ENCODE peak calls at places on chromosome 9, in ten cellular contexts. One of them, this sample, is unnamed.

GRCh38 chr9:108271646-108272349 is 584.0 kb downstream of the ACTL7B start:
- DNase-seq in astrocyte of the spinal cord: peak; percentile 89
- DNase-seq in fibroblast of lung: peak; percentile 75
- DNase-seq in CD8-positive, alpha-beta T cell: no peak
- DNase-seq in cardiac muscle cell: no peak
- DNase-seq in coronary artery: no peak
- DNase-seq in choroid plexus epithelial cell: peak; percentile 87
- DNase-seq in neural progenitor cell: peak; percentile 49
- DNase-seq in endothelial cell of umbilical vein: peak; percentile 7
- DNase-seq in CD4-positive, alpha-beta T cell: no peak
- DNase-seq in this sample: no peak

GRCh38 chr9:8649157-8649556 is 849.6 kb upstream of the DMAC1 start:
- DNase-seq in astrocyte of the spinal cord: peak; percentile 37
- DNase-seq in choroid plexus epithelial cell: no peak
- DNase-seq in CD4-positive, alpha-beta T cell: no peak
- DNase-seq in neural progenitor cell: no peak
- DNase-seq in coronary artery: no peak
- DNase-seq in endothelial cell of umbilical vein: no peak
- DNase-seq in CD8-positive, alpha-beta T cell: no peak
- DNase-seq in fibroblast of lung: peak; percentile 81
- DNase-seq in cardiac muscle cell: no peak
- DNase-seq in this sample: no peak

GRCh38 chr9:127809002-127809561 is 6.4 kb downstream of the FPGS start:
- DNase-seq in coronary artery: no peak
- DNase-seq in astrocyte of the spinal cord: no peak
- DNase-seq in neural progenitor cell: no peak
- DNase-seq in cardiac muscle cell: peak; percentile 43
- DNase-seq in CD8-positive, alpha-beta T cell: no peak
- DNase-seq in fibroblast of lung: no peak
- DNase-seq in CD4-positive, alpha-beta T cell: no peak
- DNase-seq in choroid plexus epithelial cell: no peak
- DNase-seq in endothelial cell of umbilical vein: no peak
- DNase-seq in this sample: no peak

GRCh38 chr9:110912701-110913291 is 125.5 kb downstream of the LPAR1 start:
- DNase-seq in coronary artery: no peak
- DNase-seq in cardiac muscle cell: no peak
- DNase-seq in CD8-positive, alpha-beta T cell: no peak
- DNase-seq in CD4-positive, alpha-beta T cell: no peak
- DNase-seq in endothelial cell of umbilical vein: no peak
- DNase-seq in astrocyte of the spinal cord: no peak
- DNase-seq in neural progenitor cell: no peak
- DNase-seq in choroid plexus epithelial cell: peak; percentile 83
- DNase-seq in fibroblast of lung: peak; percentile 50
- DNase-seq in this sample: no peak

GRCh38 chr9:133188006-133188842 is 20.8 kb downstream of the OBP2B start:
- DNase-seq in coronary artery: no peak
- DNase-seq in choroid plexus epithelial cell: peak; percentile 13
- DNase-seq in CD4-positive, alpha-beta T cell: no peak
- DNase-seq in neural progenitor cell: peak; percentile 61
- DNase-seq in astrocyte of the spinal cord: no peak
- DNase-seq in endothelial cell of umbilical vein: no peak
- DNase-seq in cardiac muscle cell: peak; percentile 62
- DNase-seq in CD8-positive, alpha-beta T cell: no peak
- DNase-seq in fibroblast of lung: no peak
- DNase-seq in this sample: no peak

GRCh38 chr9:81666123-81666522 is 23.2 kb downstream of the TLE1 start:
- DNase-seq in neural progenitor cell: no peak
- DNase-seq in CD8-positive, alpha-beta T cell: no peak
- DNase-seq in CD4-positive, alpha-beta T cell: no peak
- DNase-seq in fibroblast of lung: peak; percentile 53
- DNase-seq in coronary artery: no peak
- DNase-seq in endothelial cell of umbilical vein: no peak
- DNase-seq in cardiac muscle cell: no peak
- DNase-seq in choroid plexus epithelial cell: no peak
- DNase-seq in astrocyte of the spinal cord: no peak
- DNase-seq in this sample: no peak

GRCh38 chr9:110179734-110180133 is 28.2 kb downstream of the C9orf152 start:
- DNase-seq in CD4-positive, alpha-beta T cell: no peak
- DNase-seq in fibroblast of lung: peak; percentile 81
- DNase-seq in astrocyte of the spinal cord: peak; percentile 77
- DNase-seq in coronary artery: no peak
- DNase-seq in endothelial cell of umbilical vein: no peak
- DNase-seq in choroid plexus epithelial cell: peak; percentile 86
- DNase-seq in cardiac muscle cell: no peak
- DNase-seq in neural progenitor cell: no peak
- DNase-seq in CD8-positive, alpha-beta T cell: no peak
- DNase-seq in this sample: no peak

GRCh38 chr9:13750061-13750460 is 470.6 kb upstream of the MPDZ start:
- DNase-seq in CD4-positive, alpha-beta T cell: no peak
- DNase-seq in neural progenitor cell: no peak
- DNase-seq in fibroblast of lung: peak; percentile 100
- DNase-seq in coronary artery: no peak
- DNase-seq in cardiac muscle cell: no peak
- DNase-seq in endothelial cell of umbilical vein: peak; percentile 96
- DNase-seq in CD8-positive, alpha-beta T cell: no peak
- DNase-seq in choroid plexus epithelial cell: peak; percentile 93
- DNase-seq in astrocyte of the spinal cord: peak; percentile 97
- DNase-seq in this sample: no peak

GRCh38 chr9:68505681-68506409 is 34.8 kb downstream of the TMEM252 start:
- DNase-seq in choroid plexus epithelial cell: peak; percentile 35
- DNase-seq in coronary artery: no peak
- DNase-seq in CD4-positive, alpha-beta T cell: no peak
- DNase-seq in endothelial cell of umbilical vein: no peak
- DNase-seq in CD8-positive, alpha-beta T cell: no peak
- DNase-seq in cardiac muscle cell: no peak
- DNase-seq in astrocyte of the spinal cord: no peak
- DNase-seq in neural progenitor cell: no peak
- DNase-seq in fibroblast of lung: no peak
- DNase-seq in this sample: no peak

GRCh38 chr9:29241320-29241719 is 1668.0 kb upstream of the C9orf72 start:
- DNase-seq in cardiac muscle cell: no peak
- DNase-seq in neural progenitor cell: no peak
- DNase-seq in endothelial cell of umbilical vein: no peak
- DNase-seq in fibroblast of lung: no peak
- DNase-seq in astrocyte of the spinal cord: no peak
- DNase-seq in CD8-positive, alpha-beta T cell: no peak
- DNase-seq in choroid plexus epithelial cell: no peak
- DNase-seq in coronary artery: no peak
- DNase-seq in CD4-positive, alpha-beta T cell: no peak
- DNase-seq in this sample: no peak

GRCh38 chr9:33129886-33130284 is 37.3 kb downstream of the B4GALT1 start:
- DNase-seq in CD4-positive, alpha-beta T cell: no peak
- DNase-seq in choroid plexus epithelial cell: no peak
- DNase-seq in coronary artery: no peak
- DNase-seq in CD8-positive, alpha-beta T cell: no peak
- DNase-seq in neural progenitor cell: no peak
- DNase-seq in fibroblast of lung: no peak
- DNase-seq in endothelial cell of umbilical vein: no peak
- DNase-seq in cardiac muscle cell: no peak
- DNase-seq in astrocyte of the spinal cord: no peak
- DNase-seq in this sample: peak; percentile 29

GRCh38 chr9:113361304-113362018 is 12.1 kb downstream of the BSPRY start:
- DNase-seq in choroid plexus epithelial cell: peak; percentile 45
- DNase-seq in endothelial cell of umbilical vein: peak; percentile 35
- DNase-seq in cardiac muscle cell: no peak
- DNase-seq in coronary artery: no peak
- DNase-seq in astrocyte of the spinal cord: peak; percentile 8
- DNase-seq in CD8-positive, alpha-beta T cell: no peak
- DNase-seq in neural progenitor cell: no peak
- DNase-seq in fibroblast of lung: peak; percentile 44
- DNase-seq in CD4-positive, alpha-beta T cell: no peak
- DNase-seq in this sample: no peak

GRCh38 chr9:100104314-100104713 is 5.3 kb downstream of the INVS start:
- DNase-seq in coronary artery: no peak
- DNase-seq in choroid plexus epithelial cell: no peak
- DNase-seq in neural progenitor cell: no peak
- DNase-seq in fibroblast of lung: peak; percentile 82
- DNase-seq in CD4-positive, alpha-beta T cell: no peak
- DNase-seq in cardiac muscle cell: no peak
- DNase-seq in CD8-positive, alpha-beta T cell: no peak
- DNase-seq in astrocyte of the spinal cord: peak; percentile 76
- DNase-seq in endothelial cell of umbilical vein: no peak
- DNase-seq in this sample: no peak

GRCh38 chr9:36018755-36019720 is 17.7 kb upstream of the RECK start:
- DNase-seq in neural progenitor cell: no peak
- DNase-seq in astrocyte of the spinal cord: no peak
- DNase-seq in fibroblast of lung: peak; percentile 89
- DNase-seq in endothelial cell of umbilical vein: no peak
- DNase-seq in CD4-positive, alpha-beta T cell: no peak
- DNase-seq in CD8-positive, alpha-beta T cell: no peak
- DNase-seq in coronary artery: no peak
- DNase-seq in cardiac muscle cell: no peak
- DNase-seq in choroid plexus epithelial cell: no peak
- DNase-seq in this sample: no peak

GRCh38 chr9:130931508-130932150 is 7.4 kb downstream of the FIBCD1 start:
- DNase-seq in neural progenitor cell: no peak
- DNase-seq in endothelial cell of umbilical vein: no peak
- DNase-seq in CD4-positive, alpha-beta T cell: no peak
- DNase-seq in astrocyte of the spinal cord: no peak
- DNase-seq in fibroblast of lung: no peak
- DNase-seq in CD8-positive, alpha-beta T cell: no peak
- DNase-seq in choroid plexus epithelial cell: no peak
- DNase-seq in coronary artery: no peak
- DNase-seq in cardiac muscle cell: no peak
- DNase-seq in this sample: no peak

GRCh38 chr9:93270976-93271375 is 87.0 kb downstream of the WNK2 start:
- DNase-seq in coronary artery: no peak
- DNase-seq in CD4-positive, alpha-beta T cell: no peak
- DNase-seq in CD8-positive, alpha-beta T cell: no peak
- DNase-seq in choroid plexus epithelial cell: no peak
- DNase-seq in endothelial cell of umbilical vein: no peak
- DNase-seq in fibroblast of lung: no peak
- DNase-seq in neural progenitor cell: no peak
- DNase-seq in cardiac muscle cell: no peak
- DNase-seq in astrocyte of the spinal cord: no peak
- DNase-seq in this sample: no peak

GRCh38 chr9:76213751-76214150 is 180.5 kb downstream of the RFK start:
- DNase-seq in coronary artery: no peak
- DNase-seq in fibroblast of lung: peak; percentile 55
- DNase-seq in endothelial cell of umbilical vein: no peak
- DNase-seq in choroid plexus epithelial cell: no peak
- DNase-seq in cardiac muscle cell: no peak
- DNase-seq in neural progenitor cell: no peak
- DNase-seq in astrocyte of the spinal cord: peak; percentile 18
- DNase-seq in CD8-positive, alpha-beta T cell: no peak
- DNase-seq in CD4-positive, alpha-beta T cell: no peak
- DNase-seq in this sample: no peak

GRCh38 chr9:128316421-128316820 is 5.8 kb downstream of the TRUB2 start:
- DNase-seq in cardiac muscle cell: no peak
- DNase-seq in CD4-positive, alpha-beta T cell: no peak
- DNase-seq in coronary artery: no peak
- DNase-seq in CD8-positive, alpha-beta T cell: no peak
- DNase-seq in choroid plexus epithelial cell: no peak
- DNase-seq in fibroblast of lung: no peak
- DNase-seq in neural progenitor cell: no peak
- DNase-seq in endothelial cell of umbilical vein: no peak
- DNase-seq in astrocyte of the spinal cord: no peak
- DNase-seq in this sample: no peak

GRCh38 chr9:74577956-74578355 is 80.8 kb downstream of the RORB start:
- DNase-seq in cardiac muscle cell: no peak
- DNase-seq in astrocyte of the spinal cord: no peak
- DNase-seq in fibroblast of lung: no peak
- DNase-seq in neural progenitor cell: peak; percentile 11
- DNase-seq in endothelial cell of umbilical vein: peak; percentile 3
- DNase-seq in choroid plexus epithelial cell: peak; percentile 28
- DNase-seq in CD4-positive, alpha-beta T cell: no peak
- DNase-seq in coronary artery: no peak
- DNase-seq in CD8-positive, alpha-beta T cell: no peak
- DNase-seq in this sample: no peak
- TF ChIP-seq CTCF in cardiac muscle cell: peak; percentile 50
- TF ChIP-seq CTCF in astrocyte of the spinal cord: peak; percentile 60
- TF ChIP-seq CTCF in fibroblast of lung: no peak
- TF ChIP-seq CTCF in neural progenitor cell: peak; percentile 61
- TF ChIP-seq CTCF in endothelial cell of umbilical vein: peak; percentile 25
- TF ChIP-seq CTCF in choroid plexus epithelial cell: peak; percentile 58
- TF ChIP-seq CTCF in CD4-positive, alpha-beta T cell: no peak
- TF ChIP-seq CTCF in coronary artery: no peak
- TF ChIP-seq CTCF in CD8-positive, alpha-beta T cell: no peak
- TF ChIP-seq CTCF in this sample: no peak

DNA sequence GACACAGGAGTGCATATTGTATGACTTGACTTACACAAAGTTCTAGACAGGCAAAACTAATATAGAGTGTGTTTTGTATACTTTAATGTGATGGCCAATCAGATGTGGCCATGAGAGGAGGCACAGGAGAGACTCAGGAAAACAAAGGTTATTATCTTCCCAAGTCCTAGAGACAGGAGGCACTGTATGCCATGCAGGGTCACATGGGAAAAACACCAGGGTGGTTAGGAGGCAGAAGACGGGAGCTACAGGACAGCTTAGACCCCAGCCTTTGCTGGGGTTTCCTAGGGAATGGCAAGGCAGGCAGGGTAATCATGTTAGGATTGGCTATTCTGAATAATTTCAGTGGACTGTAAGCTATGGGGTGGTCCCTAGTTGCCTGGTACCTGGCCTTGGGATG is 16.2 kb downstream of the TRPM3 start:
- DNase-seq in CD8-positive, alpha-beta T cell: no peak
- DNase-seq in cardiac muscle cell: no peak
- DNase-seq in choroid plexus epithelial cell: no peak
- DNase-seq in CD4-positive, alpha-beta T cell: no peak
- DNase-seq in coronary artery: no peak
- DNase-seq in astrocyte of the spinal cord: no peak
- DNase-seq in neural progenitor cell: no peak
- DNase-seq in endothelial cell of umbilical vein: no peak
- DNase-seq in fibroblast of lung: no peak
- DNase-seq in this sample: no peak
- TF ChIP-seq CTCF in CD8-positive, alpha-beta T cell: no peak
- TF ChIP-seq CTCF in cardiac muscle cell: no peak
- TF ChIP-seq CTCF in choroid plexus epithelial cell: no peak
- TF ChIP-seq CTCF in CD4-positive, alpha-beta T cell: no peak
- TF ChIP-seq CTCF in coronary artery: no peak
- TF ChIP-seq CTCF in astrocyte of the spinal cord: no peak
- TF ChIP-seq CTCF in neural progenitor cell: no peak
- TF ChIP-seq CTCF in endothelial cell of umbilical vein: no peak
- TF ChIP-seq CTCF in fibroblast of lung: no peak
- TF ChIP-seq CTCF in this sample: no peak

GRCh38 chr9:87891754-87892153 is 9.1 kb downstream of the SPATA31E1 start:
- DNase-seq in neural progenitor cell: no peak
- DNase-seq in CD4-positive, alpha-beta T cell: no peak
- DNase-seq in endothelial cell of umbilical vein: no peak
- DNase-seq in astrocyte of the spinal cord: no peak
- DNase-seq in fibroblast of lung: no peak
- DNase-seq in choroid plexus epithelial cell: peak; percentile 57
- DNase-seq in cardiac muscle cell: no peak
- DNase-seq in CD8-positive, alpha-beta T cell: no peak
- DNase-seq in coronary artery: no peak
- DNase-seq in this sample: no peak
- TF ChIP-seq CTCF in neural progenitor cell: no peak
- TF ChIP-seq CTCF in CD4-positive, alpha-beta T cell: no peak
- TF ChIP-seq CTCF in endothelial cell of umbilical vein: no peak
- TF ChIP-seq CTCF in astrocyte of the spinal cord: no peak
- TF ChIP-seq CTCF in fibroblast of lung: no peak
- TF ChIP-seq CTCF in choroid plexus epithelial cell: no peak
- TF ChIP-seq CTCF in cardiac muscle cell: no peak
- TF ChIP-seq CTCF in CD8-positive, alpha-beta T cell: no peak
- TF ChIP-seq CTCF in coronary artery: no peak
- TF ChIP-seq CTCF in this sample: no peak

GRCh38 chr9:1429328-1429727 is 379.2 kb downstream of the DMRT2 start:
- DNase-seq in astrocyte of the spinal cord: no peak
- DNase-seq in neural progenitor cell: no peak
- DNase-seq in CD4-positive, alpha-beta T cell: no peak
- DNase-seq in fibroblast of lung: no peak
- DNase-seq in endothelial cell of umbilical vein: no peak
- DNase-seq in choroid plexus epithelial cell: peak; percentile 4
- DNase-seq in CD8-positive, alpha-beta T cell: no peak
- DNase-seq in cardiac muscle cell: peak; percentile 49
- DNase-seq in coronary artery: no peak
- DNase-seq in this sample: no peak

GRCh38 chr9:1434082-1434481 is 383.9 kb downstream of the DMRT2 start:
- DNase-seq in endothelial cell of umbilical vein: no peak
- DNase-seq in CD8-positive, alpha-beta T cell: no peak
- DNase-seq in neural progenitor cell: no peak
- DNase-seq in fibroblast of lung: no peak
- DNase-seq in choroid plexus epithelial cell: peak; percentile 0
- DNase-seq in astrocyte of the spinal cord: no peak
- DNase-seq in coronary artery: no peak
- DNase-seq in cardiac muscle cell: no peak
- DNase-seq in CD4-positive, alpha-beta T cell: no peak
- DNase-seq in this sample: no peak
- TF ChIP-seq CTCF in endothelial cell of umbilical vein: no peak
- TF ChIP-seq CTCF in CD8-positive, alpha-beta T cell: no peak
- TF ChIP-seq CTCF in neural progenitor cell: no peak
- TF ChIP-seq CTCF in fibroblast of lung: peak; percentile 6
- TF ChIP-seq CTCF in choroid plexus epithelial cell: peak; percentile 7
- TF ChIP-seq CTCF in astrocyte of the spinal cord: no peak
- TF ChIP-seq CTCF in coronary artery: no peak
- TF ChIP-seq CTCF in cardiac muscle cell: no peak
- TF ChIP-seq CTCF in CD4-positive, alpha-beta T cell: no peak
- TF ChIP-seq CTCF in this sample: no peak